ENCODE peak calls at places on chromosomes 13 and 19, in seven cellular contexts. W is breast epithelium, J is heart left ventricle, T is AG10803, C is ovary, G is choroid plexus epithelial cell, H is left ventricle myocardium inferior. O is an unnamed sample.

GRCh38 chr19:11451942-11452813 is 16.7 kb downstream of the PRKCSH start:
- DNase-seq in W (no peak), J (no peak), T (no peak), C (no peak), G (peak), H (no peak), O (no peak)

GRCh38 chr19:17405250-17406038 is at the start of gene BST2:
- DNase-seq in W (peak), J (peak), T (peak), C (peak), G (peak), H (peak), O (peak)

GRCh38 chr19:7605490-7606222 is 10.0 kb downstream of the CAMSAP3 start:
- DNase-seq in W (no peak), J (no peak), T (no peak), C (no peak), G (peak), H (no peak), O (peak)

GRCh38 chr19:5096536-5096935 is 127.6 kb downstream of the KDM4B start:
- DNase-seq in W (no peak), J (no peak), T (no peak), C (no peak), G (no peak), H (no peak), O (no peak)

GRCh38 chr13:22176968-22177545 is 506.2 kb downstream of the FGF9 start:
- DNase-seq in W (no peak), J (no peak), T (no peak), C (no peak), G (no peak), H (no peak), O (no peak)

GRCh38 chr13:95115525-95115924 is 185.7 kb downstream of the ABCC4 start:
- DNase-seq in W (no peak), J (no peak), T (no peak), C (no peak), G (no peak), H (no peak), O (peak)

GRCh38 chr19:18158471-18158870 is 5.5 kb downstream of the PIK3R2 start:
- DNase-seq in W (no peak), J (no peak), T (no peak), C (no peak), G (no peak), H (no peak), O (no peak)

GRCh38 chr19:8396563-8397203 is 6.5 kb downstream of the RAB11B start:
- DNase-seq in W (peak), J (peak), T (peak), C (peak), G (peak), H (peak), O (peak)

GRCh38 chr19:33723512-33723911 is 73.2 kb upstream of the KCTD15 start:
- DNase-seq in W (no peak), J (no peak), T (no peak), C (no peak), G (no peak), H (no peak), O (no peak)

GRCh38 chr13:110015253-110015652 is 228.9 kb upstream of the IRS2 start:
- DNase-seq in W (peak), J (no peak), T (no peak), C (no peak), G (peak), H (peak), O (peak)

GRCh38 chr19:14733574-14733973 is 43.7 kb downstream of the ZNF333 start:
- DNase-seq in W (no peak), J (no peak), T (no peak), C (no peak), G (no peak), H (no peak), O (no peak)

GRCh38 chr19:38650180-38650775 is 2.8 kb downstream of the ACTN4 start:
- DNase-seq in W (no peak), J (peak), T (no peak), C (no peak), G (no peak), H (no peak), O (peak)

GRCh38 chr13:34967851-34968562 is 25.9 kb downstream of the NBEA start:
- DNase-seq in W (no peak), J (no peak), T (no peak), C (no peak), G (peak), H (no peak), O (peak)

GRCh38 chr19:4713384-4713951 is 10.2 kb downstream of the DPP9 start:
- DNase-seq in W (peak), J (peak), T (peak), C (peak), G (peak), H (peak), O (peak)

GRCh38 chr19:49924004-49924880 is 4.8 kb upstream of the ATF5 start:
- DNase-seq in W (no peak), J (no peak), T (peak), C (no peak), G (no peak), H (no peak), O (no peak)

GRCh38 chr13:21079761-21080730 is 18.7 kb upstream of the LATS2 start:
- DNase-seq in W (no peak), J (peak), T (peak), C (no peak), G (peak), H (no peak), O (peak)

GRCh38 chr13:76758257-76758656 is 127.9 kb downstream of the KCTD12 start:
- DNase-seq in W (no peak), J (no peak), T (no peak), C (no peak), G (peak), H (no peak), O (no peak)

GRCh38 chr19:805161-805561 is 7.9 kb downstream of the PTBP1 start:
- DNase-seq in W (no peak), J (no peak), T (no peak), C (no peak), G (no peak), H (no peak), O (no peak)

GRCh38 chr19:33280351-33280921 is 21.9 kb downstream of the CEBPA start:
- DNase-seq in W (no peak), J (no peak), T (no peak), C (no peak), G (no peak), H (no peak), O (no peak)

GRCh38 chr19:30085394-30085793 is 143.4 kb downstream of the URI1 start:
- DNase-seq in W (no peak), J (peak), T (no peak), C (no peak), G (no peak), H (no peak), O (no peak)

GRCh38 chr13:32225494-32225931 is 89.7 kb downstream of the ZAR1L start:
- DNase-seq in W (no peak), J (no peak), T (peak), C (no peak), G (peak), H (no peak), O (no peak)

GRCh38 chr13:54210397-54211050 is 1181.9 kb downstream of the OLFM4 start:
- DNase-seq in W (peak), J (no peak), T (no peak), C (no peak), G (no peak), H (no peak), O (peak)

GRCh38 chr19:30665449-30665848 is 293.3 kb downstream of the ZNF536 start:
- DNase-seq in W (no peak), J (no peak), T (no peak), C (no peak), G (no peak), H (no peak), O (no peak)

GRCh38 chr19:49823472-49823871 is 5.4 kb downstream of the MED25 start:
- DNase-seq in W (no peak), J (no peak), T (no peak), C (no peak), G (no peak), H (no peak), O (no peak)

GRCh38 chr19:1651548-1652394 is 644 bp downstream of the TCF3 start:
- DNase-seq in W (peak), J (peak), T (peak), C (peak), G (peak), H (peak), O (peak)

GRCh38 chr13:30846311-30846710 is 59.8 kb upstream of the MEDAG start:
- DNase-seq in W (no peak), J (no peak), T (peak), C (no peak), G (peak), H (no peak), O (peak)

GRCh38 chr19:41563847-41564514 is 12.0 kb upstream of the CEACAM21 start:
- DNase-seq in W (no peak), J (no peak), T (no peak), C (no peak), G (no peak), H (no peak), O (no peak)

GRCh38 chr19:872266-872951 is 12.9 kb downstream of the CFD start:
- DNase-seq in W (no peak), J (peak), T (peak), C (peak), G (peak), H (peak), O (peak)

GRCh38 chr19:32924200-32924599 is 47.6 kb downstream of the CEP89 start:
- DNase-seq in W (no peak), J (no peak), T (peak), C (no peak), G (no peak), H (no peak), O (peak)

GRCh38 chr13:65943024-65943423 is 1287.1 kb downstream of the PCDH9 start:
- DNase-seq in W (no peak), J (no peak), T (no peak), C (no peak), G (peak), H (no peak), O (no peak)

GRCh38 chr13:77019756-77020155 is 7.2 kb downstream of the FBXL3 start:
- DNase-seq in W (no peak), J (no peak), T (no peak), C (no peak), G (no peak), H (no peak), O (no peak)

GRCh38 chr13:98761126-98761978 is 8.9 kb upstream of the SLC15A1 start:
- DNase-seq in W (no peak), J (no peak), T (peak), C (no peak), G (peak), H (no peak), O (peak)

GRCh38 chr19:14473915-14474578 is 1.1 kb downstream of the PTGER1 start:
- DNase-seq in W (no peak), J (no peak), T (no peak), C (no peak), G (no peak), H (no peak), O (peak)

GRCh38 chr13:18951412-18951811 is 230.2 kb downstream of the TUBA3C start:
- DNase-seq in W (no peak), J (no peak), T (no peak), C (no peak), G (no peak), H (no peak), O (no peak)

GRCh38 chr13:52051400-52051799 is 26.9 kb downstream of the UTP14C start:
- DNase-seq in W (no peak), J (no peak), T (no peak), C (no peak), G (no peak), H (no peak), O (no peak)

GRCh38 chr19:44759083-44759804 is 10.7 kb downstream of the BCL3 start:
- DNase-seq in W (no peak), J (no peak), T (no peak), C (no peak), G (no peak), H (no peak), O (no peak)

GRCh38 chr19:44756089-44756562 is 7.6 kb downstream of the BCL3 start:
- DNase-seq in W (no peak), J (no peak), T (no peak), C (no peak), G (no peak), H (no peak), O (no peak)

GRCh38 chr19:44757057-44757734 is 8.7 kb downstream of the BCL3 start:
- DNase-seq in W (no peak), J (peak), T (peak), C (peak), G (peak), H (peak), O (no peak)

GRCh38 chr19:44757735-44758505 is 9.4 kb downstream of the BCL3 start:
- DNase-seq in W (no peak), J (peak), T (peak), C (peak), G (peak), H (peak), O (no peak)

GRCh38 chr19:44758596-44758995 is 10.1 kb downstream of the BCL3 start:
- DNase-seq in W (no peak), J (peak), T (no peak), C (peak), G (no peak), H (peak), O (no peak)
- H3K4me3 ChIP-seq in W (peak), J (peak), T (peak), C (peak), G (peak), H (peak), O (no peak)

GRCh38 chr19:40225440-40226305 is 816 bp downstream of the CCNP start:
- DNase-seq in W (no peak), J (no peak), T (peak), C (no peak), G (peak), H (no peak), O (no peak)
- TF ChIP-seq CTCF in W (no peak), J (no peak), T (peak), C (no peak), G (peak), H (no peak), O (no peak)

GRCh38 chr13:106507560-106508274 is 27.7 kb downstream of the EFNB2 start:
- DNase-seq in W (no peak), J (no peak), T (peak), C (no peak), G (peak), H (no peak), O (peak)
- H3K4me3 ChIP-seq in W (no peak), J (no peak), T (peak), C (no peak), G (peak), H (no peak), O (peak)

DNA sequence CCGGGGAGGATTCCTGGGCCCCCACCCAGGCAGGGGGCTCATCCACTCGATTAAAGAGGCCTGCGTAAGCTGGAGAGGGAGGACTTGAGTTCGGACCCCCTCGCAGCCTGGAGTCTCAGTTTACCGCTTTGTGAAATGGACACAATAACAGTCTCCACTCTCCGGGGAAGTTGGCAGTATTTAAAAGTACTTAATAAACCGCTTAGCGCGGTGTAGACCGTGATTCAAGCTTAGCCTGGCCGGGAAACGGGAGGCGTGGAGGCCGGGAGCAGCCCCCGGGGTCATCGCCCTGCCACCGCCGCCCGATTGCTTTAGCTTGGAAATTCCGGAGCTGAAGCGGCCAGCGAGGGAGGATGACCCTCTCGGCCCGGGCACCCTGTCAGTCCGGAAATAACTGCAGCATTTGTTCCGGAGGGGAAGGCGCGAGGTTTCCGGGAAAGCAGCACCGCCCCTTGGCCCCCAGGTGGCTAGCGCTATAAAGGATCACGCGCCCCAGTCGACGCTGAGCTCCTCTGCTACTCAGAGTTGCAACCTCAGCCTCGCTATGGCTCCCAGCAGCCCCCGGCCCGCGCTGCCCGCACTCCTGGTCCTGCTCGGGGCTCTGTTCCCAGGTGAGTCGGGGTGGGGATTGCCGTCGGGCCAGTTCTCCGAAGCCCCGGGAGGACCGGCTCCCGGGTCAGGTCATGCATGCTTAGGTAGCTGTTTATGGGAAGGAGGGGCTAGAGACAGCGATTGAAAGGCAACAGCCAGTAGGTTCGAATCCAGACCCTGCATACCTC is at the start of gene ICAM1:
- DNase-seq in W (peak), J (peak), T (peak), C (peak), G (peak), H (peak), O (no peak)
- TF ChIP-seq CTCF in W (peak), J (no peak), T (no peak), C (peak), G (no peak), H (peak), O (no peak)

DNA sequence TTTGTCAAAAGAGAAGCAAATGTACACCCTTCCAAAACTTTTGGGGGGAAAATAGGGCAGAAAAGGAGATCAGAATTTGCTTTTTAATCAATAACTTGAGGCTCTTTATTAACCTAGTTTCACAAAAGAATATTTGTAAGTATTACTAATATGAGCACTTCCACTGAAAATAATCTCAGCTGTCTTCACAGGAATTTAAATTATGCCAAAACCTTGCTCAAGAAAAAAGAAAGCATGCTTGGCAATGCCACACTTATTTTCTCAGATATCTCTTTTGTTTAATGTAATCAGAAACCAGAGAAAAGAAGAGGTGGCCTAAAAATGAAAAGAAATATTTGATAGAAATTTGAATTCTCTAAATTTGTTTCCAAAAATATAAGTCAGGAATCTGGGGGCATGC is 234.9 kb upstream of the GPC6 start:
- DNase-seq in W (no peak), J (no peak), T (peak), C (no peak), G (peak), H (no peak), O (no peak)
- H3K4me3 ChIP-seq in W (no peak), J (no peak), T (no peak), C (no peak), G (no peak), H (no peak), O (no peak)